ENCODE peak calls at places on chromosomes 6 and 20, in four cellular contexts. L is A549, Q is K562, W is HepG2. I is an unnamed sample.

GRCh38 chr6:108872001-108872974 is 24.1 kb downstream of the ARMC2 start:
- DNase-seq in L (no peak), Q (no peak), W (no peak), I (no peak)

GRCh38 chr20:33475381-33476160 is 14.3 kb upstream of the CBFA2T2 start:
- DNase-seq in L (no peak), Q (no peak), W (no peak), I (no peak)

GRCh38 chr6:110039996-110040383 is 61.9 kb downstream of the GPR6 start:
- DNase-seq in L (no peak), Q (peak; percentile 10), W (no peak), I (peak; percentile 76)

GRCh38 chr6:4804095-4804494 is 27.9 kb downstream of the CDYL start:
- DNase-seq in L (no peak), Q (peak; percentile 22), W (peak; percentile 34), I (no peak)

GRCh38 chr20:8721098-8721497 is 347.8 kb upstream of the PLCB4 start:
- DNase-seq in L (peak; percentile 13), Q (peak; percentile 30), W (peak; percentile 71), I (no peak)

GRCh38 chr20:63560856-63561609 is 7.1 kb downstream of the FNDC11 start:
- DNase-seq in L (no peak), Q (no peak), W (no peak), I (no peak)

GRCh38 chr20:10672579-10673127 is 1.1 kb downstream of the JAG1 start:
- DNase-seq in L (no peak), Q (peak; percentile 30), W (peak; percentile 49), I (no peak)

GRCh38 chr6:24419526-24419925 is 16.8 kb downstream of the MRS2 start:
- DNase-seq in L (no peak), Q (no peak), W (no peak), I (no peak)

GRCh38 chr6:159577564-159577963 is 115.5 kb downstream of the SOD2 start:
- DNase-seq in L (no peak), Q (no peak), W (no peak), I (peak; percentile 7)

GRCh38 chr20:19274412-19275015 is 62.1 kb downstream of the SLC24A3 start:
- DNase-seq in L (no peak), Q (no peak), W (no peak), I (no peak)

GRCh38 chr20:48008850-48009535 is 223.7 kb upstream of the SULF2 start:
- DNase-seq in L (no peak), Q (no peak), W (no peak), I (no peak)

GRCh38 chr6:24666097-24666615 is 543 bp downstream of the TDP2 start:
- DNase-seq in L (no peak), Q (peak; percentile 68), W (no peak), I (no peak)

GRCh38 chr6:28985396-28986164 is 19.5 kb downstream of the ZNF311 start:
- DNase-seq in L (peak; percentile 84), Q (peak; percentile 47), W (peak; percentile 97), I (peak; percentile 78)

GRCh38 chr20:62603021-62603906 is 39.0 kb upstream of the SLCO4A1 start:
- DNase-seq in L (no peak), Q (no peak), W (no peak), I (no peak)

GRCh38 chr20:22887796-22888195 is 147.3 kb upstream of the SSTR4 start:
- DNase-seq in L (no peak), Q (no peak), W (no peak), I (no peak)

GRCh38 chr6:1481326-1481725 is 92.0 kb downstream of the FOXF2 start:
- DNase-seq in L (peak; percentile 62), Q (no peak), W (no peak), I (no peak)

GRCh38 chr6:25014806-25015560 is 79.2 kb upstream of the RIPOR2 start:
- DNase-seq in L (no peak), Q (peak; percentile 9), W (no peak), I (no peak)

GRCh38 chr6:89082439-89082838 is 1.9 kb downstream of the PNRC1 start:
- DNase-seq in L (no peak), Q (no peak), W (no peak), I (no peak)

GRCh38 chr6:43736844-43737243 is 33.2 kb upstream of the VEGFA start:
- DNase-seq in L (no peak), Q (no peak), W (no peak), I (no peak)

GRCh38 chr20:32017711-32018251 is 7.5 kb downstream of the CCM2L start:
- DNase-seq in L (peak; percentile 46), Q (peak; percentile 62), W (peak; percentile 69), I (peak; percentile 85)

GRCh38 chr20:35629432-35630145 is 14.0 kb downstream of the SPAG4 start:
- DNase-seq in L (no peak), Q (no peak), W (no peak), I (no peak)

GRCh38 chr6:113630738-113631535 is 226.2 kb upstream of the MARCKS start:
- DNase-seq in L (no peak), Q (no peak), W (no peak), I (no peak)

GRCh38 chr6:85923013-85923430 is 280.3 kb upstream of the SYNCRIP start:
- DNase-seq in L (peak; percentile 2), Q (peak; percentile 36), W (peak; percentile 41), I (peak; percentile 27)

GRCh38 chr20:496126-496696 is 33.9 kb upstream of the TBC1D20 start:
- DNase-seq in L (no peak), Q (no peak), W (no peak), I (no peak)

GRCh38 chr6:38436726-38437465 is 202.8 kb downstream of the BTBD9 start:
- DNase-seq in L (no peak), Q (no peak), W (no peak), I (no peak)

GRCh38 chr6:144467921-144468320 is 182.8 kb downstream of the UTRN start:
- DNase-seq in L (no peak), Q (no peak), W (no peak), I (no peak)

GRCh38 chr20:7667194-7667593 is 273.1 kb downstream of the HAO1 start:
- DNase-seq in L (no peak), Q (no peak), W (no peak), I (no peak)

GRCh38 chr6:9481292-9482029 is 933.4 kb downstream of the TFAP2A start:
- DNase-seq in L (no peak), Q (no peak), W (no peak), I (no peak)

DNA sequence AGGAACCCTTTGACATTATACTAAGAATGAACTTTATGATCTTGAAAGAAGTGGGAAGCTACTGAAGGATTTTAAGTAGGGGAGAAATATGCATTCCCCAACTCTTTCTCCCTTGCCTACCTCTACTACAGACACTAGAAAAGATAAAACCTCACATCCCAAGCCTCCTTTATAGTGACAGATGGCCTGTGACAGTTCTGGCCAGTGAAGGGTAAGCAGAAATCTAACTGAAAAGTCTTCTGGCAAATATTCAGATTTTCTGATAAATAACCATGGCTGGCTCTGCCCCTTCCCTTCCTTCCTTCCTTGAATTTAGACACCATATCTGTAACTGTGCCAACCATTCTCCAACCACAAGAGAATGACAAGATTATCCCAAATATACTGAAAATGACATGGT is 10.3 kb upstream of the BEND6 start:
- DNase-seq in L (no peak), Q (no peak), W (no peak), I (no peak)
- TF ChIP-seq JUN in L (no peak), Q (no peak), W (no peak), I (no peak)

GRCh38 chr6:160679402-160679769 is 15.3 kb upstream of the LPA start:
- DNase-seq in L (no peak), Q (peak; percentile 31), W (no peak), I (peak; percentile 25)

GRCh38 chr6:160678230-160678629 is 14.2 kb upstream of the LPA start:
- DNase-seq in L (no peak), Q (no peak), W (no peak), I (no peak)

GRCh38 chr6:160678744-160679401 is 14.8 kb upstream of the LPA start:
- DNase-seq in L (no peak), Q (no peak), W (no peak), I (no peak)
- TF ChIP-seq HDAC2 in L (no peak), Q (no peak), W (no peak), I (no peak)

DNA sequence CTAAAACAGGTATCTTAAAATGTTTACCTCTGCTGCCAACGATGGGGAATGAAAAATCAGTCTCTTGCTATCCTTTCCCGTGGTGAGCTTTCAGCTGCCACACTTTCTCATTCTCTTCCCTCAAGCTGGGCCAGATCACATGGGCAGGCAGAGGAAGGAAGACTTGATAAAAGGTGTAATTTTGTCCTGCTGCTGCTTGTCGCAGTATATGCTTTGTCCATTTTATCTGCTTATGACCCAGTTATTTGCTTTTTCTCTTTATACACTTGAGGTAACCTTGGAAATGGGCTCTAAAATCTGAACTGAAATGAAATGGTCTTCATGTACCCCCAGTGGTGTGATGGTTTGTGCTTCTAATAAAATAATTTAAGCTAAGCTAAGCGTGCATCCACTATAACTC is 695.9 kb upstream of the FLRT3 start:
- DNase-seq in L (no peak), Q (no peak), W (no peak), I (no peak)
- TF ChIP-seq JUN in L (no peak), Q (no peak), W (no peak), I (no peak)

GRCh38 chr20:3915691-3916090 is 26.5 kb downstream of the PANK2 start:
- DNase-seq in L (no peak), Q (no peak), W (no peak), I (no peak)
- TF ChIP-seq HDAC2 in L (no peak), Q (no peak), W (no peak), I (no peak)

GRCh38 chr6:136382676-136383075 is 93.0 kb upstream of the BCLAF1 start:
- DNase-seq in L (no peak), Q (no peak), W (no peak), I (no peak)

GRCh38 chr6:136383271-136383670 is 93.6 kb upstream of the BCLAF1 start:
- DNase-seq in L (no peak), Q (no peak), W (no peak), I (no peak)

DNA sequence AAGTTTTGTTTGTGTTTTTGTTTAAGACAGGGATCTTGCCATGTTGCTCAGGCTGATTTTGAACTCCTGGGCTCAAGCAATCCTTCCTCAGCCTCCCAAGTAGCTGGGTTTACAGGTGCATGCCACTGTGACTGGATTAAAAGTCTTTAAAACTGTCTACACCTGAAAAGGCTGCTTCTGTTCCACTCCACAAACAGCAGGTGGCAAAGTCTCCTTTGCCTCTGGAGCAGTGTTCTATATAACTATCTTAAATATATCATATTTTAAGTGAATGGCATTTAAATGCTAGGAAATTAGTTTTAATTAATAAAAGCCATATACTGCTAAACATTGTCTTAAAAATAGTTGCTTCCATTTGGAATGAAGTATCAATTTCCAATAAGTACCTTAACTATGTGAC is 89.2 kb upstream of the BCLAF1 start:
- DNase-seq in L (no peak), Q (peak; percentile 36), W (no peak), I (no peak)
- TF ChIP-seq JUN in L (no peak), Q (no peak), W (no peak), I (no peak)

GRCh38 chr20:41183831-41184230 is 46.5 kb downstream of the PLCG1 start:
- DNase-seq in L (no peak), Q (no peak), W (no peak), I (no peak)

GRCh38 chr20:41185013-41185757 is 47.8 kb downstream of the PLCG1 start:
- DNase-seq in L (no peak), Q (no peak), W (no peak), I (peak; percentile 39)

GRCh38 chr20:41182296-41183212 is 45.2 kb downstream of the PLCG1 start:
- DNase-seq in L (no peak), Q (no peak), W (no peak), I (peak; percentile 32)

GRCh38 chr20:41181567-41181966 is 44.2 kb downstream of the PLCG1 start:
- DNase-seq in L (no peak), Q (no peak), W (no peak), I (peak; percentile 44)

DNA sequence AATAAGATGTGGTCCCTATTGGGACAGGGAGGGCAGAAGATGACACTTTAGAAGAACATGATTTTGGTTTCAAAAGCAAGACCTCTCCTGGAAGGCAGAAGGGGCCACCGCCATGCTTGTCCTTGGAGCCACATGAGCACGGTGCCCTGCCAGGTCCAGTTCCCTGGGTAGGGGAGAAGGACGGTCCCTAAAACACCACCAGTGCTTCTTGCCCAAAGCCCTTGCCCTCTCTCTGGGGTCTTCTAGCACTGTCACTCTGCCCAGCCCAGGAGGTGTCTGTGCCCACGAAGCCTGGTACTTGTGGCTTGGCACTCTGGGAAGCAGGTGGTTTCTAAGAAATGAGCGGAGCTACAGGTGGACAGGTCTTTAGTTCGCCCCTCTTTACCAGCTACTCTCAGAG is 46.0 kb downstream of the PLCG1 start:
- DNase-seq in L (no peak), Q (no peak), W (no peak), I (peak; percentile 38)
- TF ChIP-seq HDAC2 in L (no peak), Q (no peak), W (no peak), I (no peak)

I was measured in H1.